ENCODE peak calls at places on chromosomes 4 and X, in seven cellular contexts. Y is effector memory CD4-positive, alpha-beta T cell; K is HT1080; E is heart right ventricle; R is ecto neural progenitor cell; I is EL; L is skeletal muscle cell. X is an unnamed sample.

GRCh38 chrX:19626230-19626629 is 110.9 kb upstream of the MAP3K15 start:
- DNase-seq in K (no peak), E (no peak), I (no peak), L (no peak), R (no peak), Y (no peak), X (no peak)

GRCh38 chr4:169335331-169335730 is 64.6 kb upstream of the SH3RF1 start:
- DNase-seq in K (peak), L (no peak), E (no peak), I (peak), R (no peak), Y (no peak), X (peak)

GRCh38 chrX:2692221-2693122 is 1.4 kb downstream of the CD99 start:
- DNase-seq in E (peak), K (peak), L (no peak), I (peak), R (peak), Y (no peak), X (peak)

GRCh38 chrX:53456254-53456653 is 22.1 kb upstream of the HSD17B10 start:
- DNase-seq in I (peak), E (no peak), Y (no peak), R (no peak), L (no peak), K (no peak), X (no peak)

GRCh38 chr4:179353791-179354190 is 1911.6 kb upstream of the AGA start:
- DNase-seq in R (no peak), I (no peak), Y (no peak), E (no peak), K (peak), L (no peak), X (no peak)

GRCh38 chr4:81137894-81138293 is 77.1 kb downstream of the PRKG2 start:
- DNase-seq in I (no peak), K (no peak), E (no peak), Y (no peak), L (no peak), R (no peak), X (no peak)

GRCh38 chr4:73759357-73759756 is 19.0 kb downstream of the CXCL8 start:
- DNase-seq in L (no peak), E (no peak), R (no peak), K (no peak), I (no peak), Y (no peak), X (peak)

GRCh38 chrX:28659269-28659668 is 72.0 kb downstream of the IL1RAPL1 start:
- DNase-seq in L (no peak), R (no peak), K (peak), I (no peak), Y (no peak), E (no peak), X (no peak)

GRCh38 chrX:115562492-115562872 is 1.5 kb downstream of the PLS3 start:
- DNase-seq in K (peak), E (no peak), I (peak), Y (no peak), L (no peak), R (peak), X (peak)

GRCh38 chrX:92351531-92351930 is 572.4 kb downstream of the PCDH11X start:
- DNase-seq in R (no peak), Y (no peak), K (peak), E (no peak), I (no peak), L (no peak), X (no peak)

GRCh38 chr4:150117094-150117493 is 38.8 kb downstream of the DCLK2 start:
- DNase-seq in I (peak), K (no peak), L (no peak), E (peak), R (no peak), Y (no peak), X (peak)

GRCh38 chr4:73609688-73610087 is 10.5 kb downstream of the RASSF6 start:
- DNase-seq in E (no peak), I (peak), K (peak), L (peak), R (no peak), Y (no peak), X (peak)

GRCh38 chr4:183429489-183429888 is 14.9 kb upstream of the CDKN2AIP start:
- DNase-seq in K (no peak), Y (no peak), E (no peak), I (no peak), R (no peak), L (no peak), X (no peak)

GRCh38 chr4:6259886-6260285 is 9.8 kb upstream of the WFS1 start:
- DNase-seq in R (no peak), E (no peak), I (no peak), K (no peak), Y (no peak), L (no peak), X (no peak)

GRCh38 chr4:171639540-171639939 is 173.7 kb upstream of the GALNTL6 start:
- DNase-seq in R (no peak), I (no peak), E (no peak), K (peak), Y (no peak), L (no peak), X (no peak)

GRCh38 chrX:67342138-67342537 is 201.7 kb upstream of the AR start:
- DNase-seq in K (no peak), E (no peak), R (no peak), I (no peak), L (no peak), Y (no peak), X (no peak)

GRCh38 chr4:103375278-103375677 is 177.1 kb upstream of the CENPE start:
- DNase-seq in I (peak), R (no peak), K (peak), L (peak), Y (no peak), E (no peak), X (peak)

GRCh38 chrX:153595387-153595786 is 3.6 kb downstream of the CCNQ start:
- DNase-seq in L (no peak), I (no peak), E (no peak), Y (no peak), R (no peak), K (no peak), X (no peak)

GRCh38 chr4:119057417-119057816 is 78.2 kb upstream of the MYOZ2 start:
- DNase-seq in Y (no peak), K (no peak), E (no peak), I (no peak), L (no peak), R (no peak), X (no peak)

GRCh38 chr4:153799708-153800074 is 10.8 kb upstream of the SFRP2 start:
- DNase-seq in Y (no peak), R (no peak), K (no peak), E (no peak), L (no peak), I (no peak), X (no peak)

GRCh38 chr4:150679767-150680088 is 97.8 kb downstream of the MAB21L2 start:
- DNase-seq in Y (no peak), I (peak), E (no peak), K (no peak), R (no peak), L (no peak), X (peak)

GRCh38 chr4:5824635-5825034 is 68.3 kb downstream of the CRMP1 start:
- DNase-seq in K (peak), R (no peak), Y (no peak), I (peak), E (no peak), L (no peak), X (no peak)

GRCh38 chr4:128364565-128364964 is 77.0 kb upstream of the PGRMC2 start:
- DNase-seq in Y (no peak), R (no peak), L (no peak), E (no peak), K (no peak), I (peak), X (no peak)

GRCh38 chr4:188086858-188087257 is 22.5 kb downstream of the TRIML2 start:
- DNase-seq in R (no peak), I (no peak), L (no peak), E (no peak), K (no peak), Y (no peak), X (no peak)

GRCh38 chr4:56727150-56727549 is 46.1 kb upstream of the HOPX start:
- DNase-seq in Y (no peak), R (peak), K (peak), I (no peak), L (no peak), E (no peak), X (no peak)

GRCh38 chrX:44971674-44972073 is 98.7 kb downstream of the KDM6A start:
- DNase-seq in R (no peak), Y (no peak), K (no peak), L (no peak), I (no peak), E (no peak), X (no peak)

GRCh38 chr4:148238086-148238485 is 204.1 kb downstream of the NR3C2 start:
- DNase-seq in E (no peak), Y (no peak), I (no peak), K (no peak), L (no peak), R (no peak), X (no peak)

GRCh38 chrX:150821971-150822370 is 76.5 kb downstream of the CD99L2 start:
- DNase-seq in I (no peak), R (no peak), E (no peak), K (no peak), L (no peak), Y (no peak), X (no peak)

GRCh38 chr4:149102765-149103164 is 660.6 kb upstream of the NR3C2 start:
- DNase-seq in Y (no peak), L (no peak), E (no peak), K (no peak), I (no peak), R (no peak), X (no peak)

GRCh38 chr4:69823481-69824186 is 36.3 kb downstream of the SULT1E1 start:
- DNase-seq in I (no peak), Y (peak), E (no peak), L (no peak), K (peak), R (no peak), X (no peak)

GRCh38 chr4:72909461-72909860 is 160.1 kb downstream of the COX18 start:
- DNase-seq in R (no peak), K (no peak), I (peak), Y (no peak), E (no peak), L (no peak), X (peak)

GRCh38 chr4:85500110-85500867 is 25.3 kb downstream of the ARHGAP24 start:
- DNase-seq in I (no peak), R (no peak), Y (no peak), L (no peak), E (no peak), K (no peak), X (no peak)

GRCh38 chrX:124098089-124098488 is 136.6 kb downstream of the STAG2 start:
- DNase-seq in I (peak), Y (no peak), K (peak), R (no peak), L (peak), E (no peak), X (no peak)

GRCh38 chr4:150647008-150647407 is 65.1 kb downstream of the MAB21L2 start:
- DNase-seq in R (no peak), Y (no peak), L (no peak), I (peak), K (no peak), E (no peak), X (no peak)

X was measured in NCI-H226.